ENCODE peak calls at places on chromosomes 6 and 20, in ten cellular contexts. Y, L, X, Z, C, I, B, Q, N and V are unnamed samples.

GRCh38 chr20:19048898-19049889 is 163.2 kb upstream of the SLC24A3 start:
- DNase-seq in X (no peak), Y (peak), Z (no peak), N (no peak), I (peak), B (no peak), L (no peak), Q (peak), C (no peak), V (no peak)

GRCh38 chr6:99933129-99933528 is 60.9 kb downstream of the MCHR2 start:
- DNase-seq in Z (no peak), N (no peak), X (no peak), B (peak), Q (no peak), C (peak), Y (no peak), I (no peak), L (no peak), V (no peak)

GRCh38 chr6:2831392-2831791 is 10.3 kb downstream of the SERPINB1 start:
- DNase-seq in N (no peak), B (no peak), Y (no peak), I (no peak), X (no peak), L (no peak), Z (no peak), Q (no peak), C (no peak), V (no peak)

GRCh38 chr20:50654899-50655298 is 36.4 kb downstream of the RIPOR3 start:
- DNase-seq in N (no peak), I (no peak), Y (no peak), Z (no peak), L (no peak), Q (no peak), B (no peak), X (no peak), C (peak), V (no peak)

GRCh38 chr6:134282816-134283215 is 35.1 kb downstream of the SGK1 start:
- DNase-seq in I (no peak), Z (no peak), X (no peak), C (no peak), B (no peak), Q (no peak), N (no peak), L (no peak), Y (no peak), V (no peak)

GRCh38 chr6:168009331-168009730 is 11.9 kb downstream of the KIF25 start:
- DNase-seq in N (no peak), C (peak), L (no peak), I (no peak), Y (no peak), Q (no peak), B (no peak), X (no peak), Z (no peak), V (no peak)

GRCh38 chr20:59145926-59146800 is 17.5 kb upstream of the ZNF831 start:
- DNase-seq in X (no peak), C (no peak), Y (peak), N (no peak), L (no peak), Z (no peak), B (no peak), I (no peak), Q (peak), V (no peak)

GRCh38 chr6:24026050-24026449 is 100.0 kb upstream of the NRSN1 start:
- DNase-seq in C (no peak), Z (peak), X (no peak), Q (no peak), B (no peak), Y (no peak), I (no peak), L (no peak), N (no peak), V (no peak)

GRCh38 chr6:111843347-111844147 is 29.7 kb downstream of the FYN start:
- DNase-seq in B (no peak), X (no peak), Y (no peak), Z (no peak), Q (peak), L (no peak), I (no peak), C (peak), N (no peak), V (no peak)

GRCh38 chr6:72418495-72418894 is 203.4 kb upstream of the KCNQ5 start:
- DNase-seq in Y (peak), B (peak), Z (no peak), I (no peak), X (no peak), L (no peak), Q (no peak), C (peak), N (no peak), V (peak)

DNA sequence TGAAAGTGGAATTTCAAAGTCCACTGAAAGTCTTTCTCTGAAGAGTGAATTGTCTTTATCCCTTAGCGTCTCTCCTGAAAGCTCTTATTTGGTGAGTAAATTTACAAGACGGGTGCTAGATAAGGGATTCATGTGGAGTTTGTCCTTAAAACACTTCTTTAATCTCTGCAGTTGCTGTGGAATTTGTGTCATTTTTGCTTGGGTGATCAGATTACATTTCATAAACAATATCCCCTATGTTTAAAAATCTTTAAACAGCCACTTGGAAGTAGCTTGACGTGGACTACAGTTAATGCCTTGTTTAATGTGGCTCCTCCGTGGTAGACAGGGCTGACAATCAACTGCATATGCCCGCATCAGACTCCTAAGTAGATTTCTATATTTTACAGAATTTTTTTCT is 175.4 kb upstream of the ZNF217 start:
- DNase-seq in N (no peak), Z (peak), Q (no peak), Y (no peak), X (no peak), L (no peak), B (no peak), I (no peak), C (no peak), V (no peak)
- H3K27ac ChIP-seq in N (no peak), Z (no peak), Q (no peak), Y (no peak), X (no peak), L (no peak), B (peak), I (no peak), C (no peak), V (no peak)

GRCh38 chr6:161486903-161487531 is 213.2 kb upstream of the AGPAT4 start:
- DNase-seq in C (peak), Q (no peak), L (no peak), Y (no peak), B (peak), Z (no peak), N (no peak), X (no peak), I (no peak), V (no peak)
- H3K27ac ChIP-seq in C (no peak), Q (no peak), L (no peak), Y (no peak), B (no peak), Z (no peak), N (no peak), X (no peak), I (no peak), V (peak)

GRCh38 chr6:32107447-32107846 is 1.7 kb downstream of the TNXB start:
- DNase-seq in N (no peak), Q (no peak), Y (no peak), I (no peak), C (no peak), Z (no peak), L (no peak), B (no peak), X (no peak), V (no peak)
- H3K27ac ChIP-seq in N (no peak), Q (no peak), Y (no peak), I (peak), C (peak), Z (no peak), L (no peak), B (no peak), X (no peak), V (no peak)

DNA sequence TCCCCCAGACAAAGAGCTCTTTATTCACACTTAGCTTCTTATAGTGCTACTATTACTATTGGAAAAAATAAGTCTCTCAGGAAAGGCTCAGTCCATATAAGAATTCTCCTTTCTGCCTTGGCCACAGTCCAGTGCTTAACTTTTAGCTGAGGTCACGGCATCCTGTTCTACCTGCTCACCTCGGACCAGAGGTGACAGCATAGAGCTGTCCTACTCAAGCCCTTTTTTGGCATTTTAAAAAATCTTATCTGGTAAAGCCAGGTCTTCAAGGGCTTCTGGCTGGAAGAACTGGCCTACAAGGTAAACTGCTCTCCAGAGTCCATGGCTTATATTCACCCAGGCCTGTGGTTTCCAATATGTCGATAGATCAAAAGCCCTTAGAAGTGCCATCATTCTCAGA is 109.7 kb downstream of the RCAN2 start:
- DNase-seq in C (no peak), X (no peak), B (no peak), N (no peak), L (no peak), I (no peak), Z (no peak), Q (no peak), Y (no peak), V (no peak)
- H3K27ac ChIP-seq in C (no peak), X (no peak), B (no peak), N (no peak), L (peak), I (no peak), Z (no peak), Q (no peak), Y (no peak), V (no peak)

GRCh38 chr20:37228656-37229055 is 33.0 kb downstream of the GHRH start:
- DNase-seq in Y (no peak), I (peak), Q (no peak), N (no peak), X (no peak), B (no peak), C (no peak), L (no peak), Z (no peak), V (no peak)
- H3K27ac ChIP-seq in Y (no peak), I (peak), Q (peak), N (no peak), X (peak), B (no peak), C (no peak), L (no peak), Z (peak), V (no peak)

DNA sequence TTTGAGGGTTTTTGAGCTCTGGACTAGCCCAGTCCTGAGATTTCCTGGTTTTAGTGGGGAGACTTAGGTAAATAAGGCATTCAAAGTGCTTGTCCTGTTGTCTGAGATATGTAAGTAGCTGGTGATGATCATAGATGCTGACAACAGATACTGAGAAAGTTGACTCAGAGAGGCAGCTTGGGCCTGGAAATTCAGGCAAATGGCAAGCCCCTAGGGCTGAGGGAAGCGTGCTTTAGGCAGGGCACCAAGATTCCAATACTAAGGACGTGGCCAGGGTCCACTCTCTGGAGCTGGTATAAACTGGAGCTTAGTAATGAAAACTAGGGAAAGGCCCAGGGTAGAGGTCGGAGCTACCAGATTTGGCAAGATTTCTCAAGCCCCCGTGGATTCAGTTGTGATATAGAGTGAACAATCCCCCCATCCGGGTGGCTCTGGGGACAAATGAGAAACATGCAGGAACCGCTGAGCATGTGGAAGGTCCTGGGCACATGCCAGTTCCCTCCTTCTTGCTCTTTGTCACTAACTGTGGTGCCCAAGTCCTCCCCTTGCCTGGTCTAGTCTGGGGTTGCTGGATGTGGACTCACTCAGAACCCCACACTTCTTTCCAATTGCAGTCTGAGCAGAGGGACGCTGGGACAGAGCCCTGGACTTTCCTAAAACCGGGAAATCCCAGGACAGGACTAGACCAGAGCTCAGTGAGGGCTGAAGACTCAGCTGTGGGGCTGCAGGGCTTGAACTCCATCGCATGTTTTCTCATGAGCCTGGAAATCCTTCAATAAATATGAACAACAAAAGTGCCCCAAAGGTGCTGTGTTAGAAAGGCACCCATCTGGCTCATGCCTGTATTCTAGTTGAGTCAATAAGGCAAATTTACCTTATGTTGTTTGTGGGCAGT is 10.3 kb downstream of the SLC22A3 start:
- DNase-seq in N (no peak), I (no peak), Z (no peak), B (no peak), Y (no peak), L (no peak), C (no peak), Q (no peak), X (no peak), V (no peak)
- H3K27ac ChIP-seq in N (no peak), I (no peak), Z (no peak), B (no peak), Y (no peak), L (no peak), C (no peak), Q (no peak), X (no peak), V (no peak)

DNA sequence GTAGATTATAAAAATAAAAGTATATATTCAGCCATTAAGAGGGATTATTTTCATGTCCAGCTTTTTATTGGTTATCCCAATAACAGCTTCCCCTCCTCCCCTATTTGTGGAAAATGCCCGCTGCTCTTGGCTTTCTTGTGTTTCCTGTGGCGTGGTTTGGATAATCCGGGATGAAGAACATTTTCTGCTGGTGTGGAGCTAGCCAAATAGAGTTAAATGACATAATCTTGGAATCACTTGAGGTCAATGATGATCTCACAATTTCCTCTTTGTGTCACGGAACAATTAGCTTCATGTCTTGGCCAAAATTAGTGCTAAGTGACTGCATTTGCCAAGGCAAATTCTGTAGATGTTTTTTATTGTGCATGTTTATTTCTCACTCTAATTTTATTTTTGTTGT is 394.0 kb downstream of the LAMA2 start:
- DNase-seq in L (no peak), Z (no peak), I (no peak), X (no peak), C (peak), B (no peak), Y (no peak), Q (no peak), N (no peak), V (no peak)
- H3K27ac ChIP-seq in L (no peak), Z (no peak), I (no peak), X (no peak), C (no peak), B (no peak), Y (peak), Q (no peak), N (no peak), V (no peak)

GRCh38 chr6:163648868-163649267 is 234.3 kb downstream of the QKI start:
- DNase-seq in I (no peak), Z (no peak), N (no peak), Y (no peak), Q (no peak), C (no peak), B (no peak), L (no peak), X (no peak), V (no peak)

GRCh38 chr6:163645560-163645959 is 231.0 kb downstream of the QKI start:
- DNase-seq in I (no peak), Y (no peak), Q (no peak), Z (no peak), N (no peak), X (no peak), C (peak), L (no peak), B (no peak), V (no peak)

GRCh38 chr6:163643866-163644265 is 229.3 kb downstream of the QKI start:
- DNase-seq in B (no peak), Z (no peak), X (no peak), Y (no peak), N (no peak), I (no peak), L (no peak), Q (no peak), C (no peak), V (no peak)

GRCh38 chr6:163647624-163648023 is 233.1 kb downstream of the QKI start:
- DNase-seq in X (no peak), Z (no peak), N (no peak), B (no peak), I (no peak), Y (no peak), L (no peak), Q (no peak), C (no peak), V (no peak)

GRCh38 chr6:163646133-163646532 is 231.6 kb downstream of the QKI start:
- DNase-seq in Y (no peak), Z (no peak), Q (no peak), C (peak), L (no peak), B (no peak), X (no peak), N (no peak), I (no peak), V (no peak)
- H3K27ac ChIP-seq in Y (no peak), Z (no peak), Q (no peak), C (no peak), L (no peak), B (no peak), X (no peak), N (no peak), I (no peak), V (no peak)

DNA sequence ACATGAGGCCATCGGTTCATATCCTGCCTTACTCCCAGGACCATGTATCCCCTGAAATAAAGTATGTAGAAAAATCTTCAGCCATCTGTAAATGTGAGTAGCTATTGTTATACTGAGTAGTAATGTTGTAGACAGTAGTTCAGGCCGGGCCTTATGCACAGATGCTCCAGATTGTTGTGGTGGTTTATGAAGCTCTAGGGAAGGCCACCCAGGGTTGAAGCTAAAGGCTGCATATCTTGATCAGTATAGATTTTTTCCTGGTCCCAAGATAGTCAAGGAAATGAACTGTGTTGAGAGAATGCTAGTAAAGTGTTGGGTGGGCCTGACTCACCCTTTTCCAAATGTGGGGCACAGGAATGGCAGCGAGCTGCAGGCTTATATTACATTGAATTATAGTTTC is 81.4 kb downstream of the FNDC1 start:
- DNase-seq in Q (no peak), N (no peak), B (peak), L (no peak), I (no peak), X (no peak), C (no peak), Z (no peak), Y (no peak), V (no peak)
- H3K27ac ChIP-seq in Q (no peak), N (no peak), B (peak), L (no peak), I (no peak), X (no peak), C (no peak), Z (no peak), Y (no peak), V (no peak)

GRCh38 chr6:11364971-11365397 is 132.5 kb upstream of the NEDD9 start:
- DNase-seq in B (no peak), L (no peak), X (no peak), I (no peak), C (peak), Y (no peak), N (no peak), Z (no peak), Q (no peak), V (no peak)
- H3K27ac ChIP-seq in B (no peak), L (no peak), X (no peak), I (peak), C (no peak), Y (peak), N (no peak), Z (no peak), Q (no peak), V (no peak)